ENCODE peak calls at places on chromosome 13, in four cellular contexts. H, K, Z and F are unnamed samples. For H3K27me3, the result is how much of the 10 kb centered on the place peaks cover.

GRCh38 chr13:113637262-113638160 is 20.5 kb downstream of the ATP4B start:
- DNase-seq in K (no peak), H (no peak), Z (no peak), F (no peak)

GRCh38 chr13:95121516-95121915 is 179.7 kb downstream of the ABCC4 start:
- DNase-seq in Z (no peak), K (no peak), H (no peak), F (no peak)

GRCh38 chr13:73365240-73365639 is 306.4 kb downstream of the KLF5 start:
- DNase-seq in H (no peak), Z (no peak), K (no peak), F (no peak)

GRCh38 chr13:23796546-23796945 is 92.7 kb downstream of the MIPEP start:
- DNase-seq in K (no peak), H (no peak), Z (no peak), F (no peak)

GRCh38 chr13:73466561-73466960 is 407.8 kb downstream of the KLF5 start:
- DNase-seq in Z (no peak), K (no peak), H (no peak), F (no peak)

GRCh38 chr13:75486146-75486545 is 4.2 kb upstream of the TBC1D4 start:
- DNase-seq in K (no peak), H (no peak), Z (peak), F (no peak)

GRCh38 chr13:104014803-104015645 is 948.8 kb upstream of the SLC10A2 start:
- DNase-seq in Z (no peak), K (no peak), H (no peak), F (no peak)

GRCh38 chr13:51714663-51715168 is 89.2 kb downstream of the DHRS12 start:
- DNase-seq in Z (peak), K (no peak), H (no peak), F (no peak)

GRCh38 chr13:43730642-43731041 is 56.1 kb downstream of the ENOX1 start:
- DNase-seq in H (no peak), K (peak), Z (peak), F (no peak)

GRCh38 chr13:51003642-51004041 is 94.1 kb downstream of the RNASEH2B start:
- DNase-seq in K (no peak), Z (no peak), H (no peak), F (no peak)

GRCh38 chr13:112849500-112849899 is 119.5 kb upstream of the MCF2L start:
- DNase-seq in K (no peak), Z (no peak), H (no peak), F (no peak)

GRCh38 chr13:66795636-66796035 is 434.5 kb downstream of the PCDH9 start:
- DNase-seq in K (no peak), H (no peak), Z (no peak), F (no peak)

GRCh38 chr13:98439896-98440295 is 137.0 kb downstream of the STK24 start:
- DNase-seq in Z (no peak), H (no peak), K (no peak), F (no peak)

GRCh38 chr13:45850020-45850613 is 1.4 kb downstream of the SIAH3 start:
- DNase-seq in K (no peak), H (no peak), Z (no peak), F (no peak)

GRCh38 chr13:113901642-113902041 is 37.8 kb upstream of the GAS6 start:
- DNase-seq in K (no peak), Z (no peak), H (no peak), F (no peak)

GRCh38 chr13:96984061-96984508 is 10.2 kb downstream of the OXGR1 start:
- DNase-seq in H (no peak), Z (peak), K (no peak), F (peak)

GRCh38 chr13:49308104-49308875 is 60.6 kb downstream of the CDADC1 start:
- DNase-seq in Z (peak), H (no peak), K (peak), F (no peak)

GRCh38 chr13:97904059-97904458 is 49.4 kb upstream of the IPO5 start:
- DNase-seq in K (no peak), H (no peak), Z (no peak), F (no peak)

GRCh38 chr13:26075498-26075897 is 23.7 kb upstream of the SHISA2 start:
- DNase-seq in H (no peak), K (no peak), Z (no peak), F (no peak)

GRCh38 chr13:41496420-41497234 is 39.3 kb downstream of the RGCC start:
- DNase-seq in K (no peak), H (no peak), Z (peak), F (no peak)

GRCh38 chr13:91359071-91359470 is 11.6 kb downstream of the MIR17HG start:
- DNase-seq in K (no peak), Z (no peak), H (no peak), F (no peak)

GRCh38 chr13:40982772-40983171 is 36.3 kb downstream of the ELF1 start:
- DNase-seq in Z (peak), H (no peak), K (peak), F (peak)

GRCh38 chr13:104832265-104832664 is 1703.2 kb downstream of the EFNB2 start:
- DNase-seq in Z (no peak), K (no peak), H (no peak), F (no peak)

GRCh38 chr13:37769078-37769477 is 100.5 kb downstream of the TRPC4 start:
- DNase-seq in K (no peak), Z (peak), H (no peak), F (no peak)

GRCh38 chr13:66933994-66934393 is 296.1 kb downstream of the PCDH9 start:
- DNase-seq in K (no peak), H (no peak), Z (peak), F (no peak)

GRCh38 chr13:39038569-39038898 is 278 bp downstream of the NHLRC3 start:
- DNase-seq in K (no peak), H (peak), Z (peak), F (peak)

GRCh38 chr13:30112602-30113435 is 194.5 kb downstream of the KATNAL1 start:
- DNase-seq in K (peak), H (peak), Z (peak), F (peak)

GRCh38 chr13:65932013-65932412 is 1298.1 kb downstream of the PCDH9 start:
- DNase-seq in K (no peak), H (no peak), Z (no peak), F (no peak)

GRCh38 chr13:34591801-34592454 is 350.1 kb upstream of the NBEA start:
- DNase-seq in K (peak), Z (no peak), H (no peak), F (no peak)

GRCh38 chr13:30360586-30360985 is 53.2 kb upstream of the KATNAL1 start:
- DNase-seq in Z (no peak), H (no peak), K (no peak), F (no peak)

GRCh38 chr13:45769072-45769471 is 67.0 kb downstream of the CBY2 start:
- DNase-seq in Z (no peak), H (no peak), K (no peak), F (no peak)

GRCh38 chr13:46317120-46317519 is 69.9 kb downstream of the RUBCNL start:
- DNase-seq in Z (peak), K (no peak), H (no peak), F (no peak)

GRCh38 chr13:102401305-102401704 is 543 bp downstream of the FGF14 start:
- DNase-seq in H (no peak), K (no peak), Z (peak), F (no peak)

GRCh38 chr13:26663801-26664200 is 96.8 kb downstream of the GPR12 start:
- DNase-seq in K (no peak), Z (no peak), H (no peak), F (no peak)

GRCh38 chr13:75855847-75856246 is 219.7 kb downstream of the LMO7 start:
- DNase-seq in Z (no peak), K (no peak), H (no peak), F (no peak)

GRCh38 chr13:45545686-45546409 is 69.7 kb downstream of the ERICH6B start:
- DNase-seq in H (no peak), K (no peak), Z (peak), F (no peak)

GRCh38 chr13:25923217-25924085 is 128.4 kb downstream of the SHISA2 start:
- DNase-seq in H (no peak), Z (no peak), K (no peak), F (no peak)

GRCh38 chr13:61151062-61151461 is 264.6 kb downstream of the PCDH20 start:
- DNase-seq in H (no peak), K (no peak), Z (no peak), F (no peak)
- H3K27me3 ChIP-seq in H (under half), K (under half), Z (under half), F (under half)

GRCh38 chr13:83879431-83880171 is 2.7 kb downstream of the SLITRK1 start:
- DNase-seq in K (no peak), H (no peak), Z (peak), F (no peak)

GRCh38 chr13:83880275-83881027 is 1.8 kb downstream of the SLITRK1 start:
- DNase-seq in Z (no peak), K (no peak), H (no peak), F (no peak)

GRCh38 chr13:83881917-83882625 is at the start of gene SLITRK1:
- DNase-seq in H (no peak), K (peak), Z (peak), F (peak)

GRCh38 chr13:83882626-83882959 is 319 bp upstream of the SLITRK1 start:
- DNase-seq in Z (no peak), K (no peak), H (no peak), F (no peak)

GRCh38 chr13:83881031-83881727 is 1.1 kb downstream of the SLITRK1 start:
- DNase-seq in Z (no peak), H (no peak), K (no peak), F (no peak)
- H3K27me3 ChIP-seq in Z (under half), H (under half), K (half or more), F (under half)

GRCh38 chr13:109630281-109630680 is 156.1 kb downstream of the IRS2 start:
- DNase-seq in H (no peak), Z (no peak), K (no peak), F (no peak)

GRCh38 chr13:109627649-109628048 is 158.7 kb downstream of the IRS2 start:
- DNase-seq in H (no peak), K (no peak), Z (no peak), F (no peak)

GRCh38 chr13:109628251-109628699 is 158.1 kb downstream of the IRS2 start:
- DNase-seq in H (no peak), Z (peak), K (no peak), F (no peak)

GRCh38 chr13:109629737-109630136 is 156.6 kb downstream of the IRS2 start:
- DNase-seq in Z (no peak), H (no peak), K (no peak), F (no peak)

GRCh38 chr13:109631069-109631468 is 155.3 kb downstream of the IRS2 start:
- DNase-seq in K (no peak), H (no peak), Z (no peak), F (no peak)
- H3K27me3 ChIP-seq in K (under half), H (under half), Z (under half), F (under half)

GRCh38 chr13:93227906-93228801 is 1.5 kb downstream of the GPC6 start:
- DNase-seq in Z (peak), K (peak), H (no peak), F (no peak)

GRCh38 chr13:93227280-93227905 is 786 bp downstream of the GPC6 start:
- DNase-seq in K (no peak), Z (peak), H (no peak), F (no peak)

GRCh38 chr13:93233997-93234416 is 7.4 kb downstream of the GPC6 start:
- DNase-seq in Z (no peak), K (no peak), H (no peak), F (no peak)

GRCh38 chr13:93231867-93232266 is 5.3 kb downstream of the GPC6 start:
- DNase-seq in H (no peak), Z (no peak), K (no peak), F (no peak)

GRCh38 chr13:93230466-93230865 is 3.9 kb downstream of the GPC6 start:
- DNase-seq in H (no peak), K (no peak), Z (peak), F (no peak)
- H3K27me3 ChIP-seq in H (under half), K (under half), Z (under half), F (under half)

GRCh38 chr13:28349901-28350654 is 144.8 kb downstream of the FLT1 start:
- DNase-seq in K (peak), Z (no peak), H (no peak), F (no peak)

GRCh38 chr13:28344163-28344562 is 150.8 kb downstream of the FLT1 start:
- DNase-seq in H (no peak), K (no peak), Z (no peak), F (no peak)

GRCh38 chr13:28347456-28348371 is 147.2 kb downstream of the FLT1 start:
- DNase-seq in H (no peak), K (no peak), Z (no peak), F (no peak)

GRCh38 chr13:28349371-28349770 is 145.6 kb downstream of the FLT1 start:
- DNase-seq in H (no peak), Z (no peak), K (no peak), F (no peak)

GRCh38 chr13:28346136-28346535 is 148.8 kb downstream of the FLT1 start:
- DNase-seq in Z (no peak), K (no peak), H (no peak), F (no peak)
- H3K27me3 ChIP-seq in Z (under half), K (under half), H (under half), F (under half)

GRCh38 chr13:106814389-106814903 is 246.5 kb upstream of the ARGLU1 start:
- DNase-seq in H (no peak), Z (no peak), K (no peak), F (no peak)

GRCh38 chr13:106818971-106819370 is 251.0 kb upstream of the ARGLU1 start:
- DNase-seq in K (no peak), H (no peak), Z (no peak), F (no peak)

GRCh38 chr13:106819413-106820180 is 251.7 kb upstream of the ARGLU1 start:
- DNase-seq in H (no peak), K (no peak), Z (no peak), F (no peak)

GRCh38 chr13:106810069-106810468 is 242.1 kb upstream of the ARGLU1 start:
- DNase-seq in K (no peak), Z (no peak), H (no peak), F (no peak)

DNA sequence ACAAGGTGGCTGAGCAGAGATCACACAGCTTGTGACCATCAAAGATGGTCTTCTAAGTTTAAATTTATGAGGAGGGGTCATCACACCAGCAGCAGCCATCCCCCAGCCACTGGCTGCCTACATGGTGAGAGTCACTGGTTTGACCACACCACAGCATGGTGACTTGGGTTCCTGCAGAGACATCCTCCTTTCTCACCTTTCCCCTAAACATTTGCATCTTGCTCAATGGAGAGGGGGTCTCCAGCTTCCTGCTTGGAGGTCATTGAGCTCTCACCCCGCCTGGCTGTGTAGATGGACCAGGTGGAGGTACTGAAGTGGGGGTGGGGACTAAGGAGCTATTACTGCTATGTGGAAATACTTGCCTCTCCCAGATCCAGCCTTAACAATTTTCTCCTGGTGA is 247.6 kb upstream of the ARGLU1 start:
- DNase-seq in Z (no peak), H (no peak), K (no peak), F (no peak)
- H3K27me3 ChIP-seq in Z (under half), H (under half), K (under half), F (under half)

GRCh38 chr13:111117961-111118360 is 2.9 kb downstream of the ARHGEF7 start:
- DNase-seq in Z (peak), K (no peak), H (no peak), F (no peak)

GRCh38 chr13:111116830-111117229 is 1.7 kb downstream of the ARHGEF7 start:
- DNase-seq in K (no peak), H (no peak), Z (peak), F (no peak)

GRCh38 chr13:111115841-111116500 is 861 bp downstream of the ARHGEF7 start:
- DNase-seq in K (peak), Z (peak), H (no peak), F (no peak)

GRCh38 chr13:111118898-111119607 is 3.9 kb downstream of the ARHGEF7 start:
- DNase-seq in H (no peak), Z (no peak), K (no peak), F (no peak)

GRCh38 chr13:111117289-111117688 is 2.2 kb downstream of the ARHGEF7 start:
- DNase-seq in Z (peak), H (no peak), K (no peak), F (no peak)
- H3K27me3 ChIP-seq in Z (under half), H (under half), K (under half), F (under half)

DNA sequence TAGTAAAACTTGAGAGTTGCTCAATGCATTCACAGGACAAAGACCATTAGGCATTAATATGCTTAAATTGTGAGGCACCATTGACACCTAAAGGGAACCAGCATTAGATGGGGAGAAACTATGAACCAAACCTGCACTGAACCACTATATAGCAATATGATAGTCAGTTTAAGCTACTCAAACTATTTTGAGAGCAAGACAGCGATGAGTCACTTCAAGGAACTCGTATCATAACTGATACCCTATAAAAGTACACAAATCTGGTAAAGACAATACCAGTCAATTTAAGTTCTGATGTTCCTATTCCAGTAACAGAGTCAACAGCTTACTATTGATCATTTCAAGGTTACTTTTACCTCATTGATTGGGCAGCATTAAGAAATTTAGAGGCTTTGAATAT is 151.3 kb upstream of the ATXN8OS start:
- DNase-seq in Z (no peak), K (no peak), H (no peak), F (no peak)
- H3K27me3 ChIP-seq in Z (under half), K (under half), H (under half), F (under half)

GRCh38 chr13:111654531-111654930 is 334.1 kb downstream of the TEX29 start:
- DNase-seq in H (no peak), Z (no peak), K (no peak), F (no peak)

GRCh38 chr13:111657013-111657412 is 336.6 kb downstream of the TEX29 start:
- DNase-seq in K (no peak), Z (no peak), H (no peak), F (no peak)

GRCh38 chr13:111658150-111659100 is 338.0 kb downstream of the TEX29 start:
- DNase-seq in Z (no peak), K (no peak), H (no peak), F (no peak)

GRCh38 chr13:111659236-111659635 is 338.8 kb downstream of the TEX29 start:
- DNase-seq in Z (no peak), H (no peak), K (no peak), F (no peak)

DNA sequence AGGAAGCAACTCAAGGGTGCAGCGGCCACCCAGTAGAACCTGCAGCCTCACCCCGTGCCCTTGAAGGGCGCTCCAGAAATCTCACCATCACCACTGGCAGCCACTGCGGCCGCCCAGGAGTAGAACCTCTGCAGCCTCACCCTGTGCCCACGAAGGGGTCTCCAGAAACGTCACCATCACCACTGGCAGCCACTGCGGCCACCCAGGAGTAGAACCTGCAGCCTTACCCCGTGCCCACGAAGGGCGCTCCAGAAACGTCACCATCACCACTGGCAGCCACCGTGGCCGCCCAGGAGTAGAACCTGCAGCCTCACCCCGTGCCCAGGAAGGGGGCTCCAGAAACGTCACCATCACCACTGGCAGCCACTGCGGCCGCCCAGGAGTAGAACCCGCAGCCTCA is 336.0 kb downstream of the TEX29 start:
- DNase-seq in Z (no peak), H (no peak), K (no peak), F (no peak)
- H3K27me3 ChIP-seq in Z (under half), H (under half), K (half or more), F (under half)

GRCh38 chr13:53501387-53501786 is 472.8 kb downstream of the OLFM4 start:
- DNase-seq in K (no peak), Z (no peak), H (no peak), F (no peak)
- H3K27me3 ChIP-seq in K (under half), Z (under half), H (under half), F (under half)